ENCODE peak calls at places on chromosomes 7 and 10, in four cellular contexts. U is stimulated activated CD8-positive, alpha-beta memory T cell treated with anti-CD3 and anti-CD28 coated beads, Interleukin-12 subunit alpha, Interleukin-12 subunit beta, amount 100 ng/mL, for 4 hours; W is Peyer's patch; C is A172. P is an unnamed sample.

GRCh38 chr7:155215576-155216325 is 81.9 kb upstream of the INSIG1 start:
- DNase-seq in U (no peak), W (no peak), C (no peak), P (no peak)

GRCh38 chr10:21953585-21954057 is 49.9 kb downstream of the DNAJC1 start:
- DNase-seq in U (no peak), W (no peak), C (peak), P (peak)

GRCh38 chr10:3766046-3766761 is 18.8 kb downstream of the KLF6 start:
- DNase-seq in U (no peak), W (peak), C (no peak), P (no peak)

GRCh38 chr7:123191132-123191531 is 8.6 kb downstream of the SLC13A1 start:
- DNase-seq in U (no peak), W (no peak), C (peak), P (peak)

GRCh38 chr7:68438811-68439210 is 1159.5 kb upstream of the AUTS2 start:
- DNase-seq in U (no peak), W (no peak), C (no peak), P (no peak)

GRCh38 chr10:34341473-34341872 is 473.6 kb downstream of the PARD3 start:
- DNase-seq in U (no peak), W (no peak), C (no peak), P (no peak)

GRCh38 chr10:46074547-46074946 is 28.5 kb upstream of the MSMB start:
- DNase-seq in U (no peak), W (no peak), C (no peak), P (no peak)

GRCh38 chr10:11793762-11794479 is 29.2 kb upstream of the PROSER2 start:
- DNase-seq in U (no peak), W (no peak), C (peak), P (peak)

GRCh38 chr7:93895859-93896258 is 5.3 kb upstream of the TFPI2 start:
- DNase-seq in U (no peak), W (no peak), C (no peak), P (no peak)

GRCh38 chr7:94330474-94331027 is 64.1 kb upstream of the COL1A2 start:
- DNase-seq in U (no peak), W (no peak), C (no peak), P (no peak)

GRCh38 chr10:91520657-91521056 is 110.5 kb downstream of the HECTD2 start:
- DNase-seq in U (no peak), W (no peak), C (no peak), P (no peak)

GRCh38 chr10:24897326-24897926 is 55.0 kb downstream of the PRTFDC1 start:
- DNase-seq in U (no peak), W (no peak), C (peak), P (peak)

GRCh38 chr7:2412587-2413201 is 9.3 kb downstream of the CHST12 start:
- DNase-seq in U (no peak), W (no peak), C (no peak), P (no peak)

GRCh38 chr7:44811093-44811492 is 14.6 kb downstream of the PPIA start:
- DNase-seq in U (no peak), W (peak), C (peak), P (peak)

GRCh38 chr7:64997927-64998391 is 7.1 kb upstream of the ZNF117 start:
- DNase-seq in U (no peak), W (no peak), C (no peak), P (no peak)

GRCh38 chr10:33719005-33719703 is 384.7 kb upstream of the NRP1 start:
- DNase-seq in U (no peak), W (no peak), C (no peak), P (no peak)

GRCh38 chr10:132506711-132507466 is 30.7 kb upstream of the INPP5A start:
- DNase-seq in U (no peak), W (peak), C (no peak), P (no peak)

GRCh38 chr10:112738586-112739218 is 211.3 kb upstream of the TCF7L2 start:
- DNase-seq in U (no peak), W (no peak), C (no peak), P (no peak)

GRCh38 chr10:6037975-6038624 is 24.1 kb downstream of the IL2RA start:
- DNase-seq in U (no peak), W (peak), C (no peak), P (no peak)

GRCh38 chr7:100079024-100079560 is 2.4 kb downstream of the ZNF3 start:
- DNase-seq in U (no peak), W (peak), C (no peak), P (no peak)

GRCh38 chr10:69744971-69745370 is 56.7 kb upstream of the COL13A1 start:
- DNase-seq in U (no peak), W (no peak), C (no peak), P (no peak)

GRCh38 chr10:33031171-33031570 is 73.1 kb upstream of the ITGB1 start:
- DNase-seq in U (no peak), W (no peak), C (no peak), P (no peak)

GRCh38 chr10:101071885-101072433 is 10.2 kb downstream of the KAZALD1 start:
- DNase-seq in U (no peak), W (no peak), C (no peak), P (no peak)

GRCh38 chr10:126119591-126119990 is 223.2 kb downstream of the FANK1 start:
- DNase-seq in U (no peak), W (no peak), C (no peak), P (no peak)

GRCh38 chr10:62422068-62422590 is 48.0 kb downstream of the ZNF365 start:
- DNase-seq in U (no peak), W (no peak), C (peak), P (peak)

GRCh38 chr7:158976849-158977593 is 120.7 kb downstream of the DYNC2I1 start:
- DNase-seq in U (peak), W (peak), C (peak), P (peak)

GRCh38 chr7:108415821-108416536 is 40.3 kb downstream of the NRCAM start:
- DNase-seq in U (no peak), W (peak), C (peak), P (no peak)

GRCh38 chr7:157527686-157528085 is 190.9 kb downstream of the DNAJB6 start:
- DNase-seq in U (no peak), W (peak), C (no peak), P (no peak)

GRCh38 chr10:108913300-108913699 is 1010.0 kb downstream of the XPNPEP1 start:
- DNase-seq in U (no peak), W (no peak), C (no peak), P (no peak)

GRCh38 chr7:34042406-34042805 is 137.1 kb downstream of the BMPER start:
- DNase-seq in U (no peak), W (no peak), C (peak), P (no peak)

GRCh38 chr7:74405191-74405898 is 48.4 kb upstream of the GTF2IRD1 start:
- DNase-seq in U (no peak), W (no peak), C (no peak), P (no peak)

GRCh38 chr10:133278577-133279265 is 2.1 kb upstream of the ADAM8 start:
- DNase-seq in U (peak), W (peak), C (peak), P (peak)

GRCh38 chr7:65951837-65952578 is 30.0 kb downstream of the GUSB start:
- DNase-seq in U (no peak), W (no peak), C (no peak), P (peak)

GRCh38 chr10:119302172-119302571 is 94.8 kb downstream of the GRK5 start:
- DNase-seq in U (no peak), W (no peak), C (no peak), P (no peak)

GRCh38 chr7:2633538-2634264 is 1.9 kb downstream of the TTYH3 start:
- DNase-seq in U (peak), W (no peak), C (peak), P (peak)

P was measured in NCI-H226.